ENCODE peak calls at places on chromosomes 2 and 18, in seven cellular contexts. F is MM.1S, S is GM23248, H is SK-N-SH, Q is fibroblast of lung, D is GM12878, U is astrocyte. X is an unnamed sample.

GRCh38 chr2:5877360-5877759 is 185.2 kb downstream of the SOX11 start:
- DNase-seq in F (no peak), S (no peak), H (no peak), Q (peak), D (no peak), U (peak), X (no peak)

GRCh38 chr2:85584857-85585780 is 888 bp downstream of the VAMP5 start:
- DNase-seq in F (no peak), S (peak), H (peak), Q (peak), D (no peak), U (peak), X (no peak)

GRCh38 chr18:3453540-3454364 is 3.8 kb downstream of the TGIF1 start:
- DNase-seq in F (peak), S (peak), H (no peak), Q (peak), D (no peak), U (peak), X (peak)

GRCh38 chr18:50853863-50854271 is 25.1 kb upstream of the ME2 start:
- DNase-seq in F (no peak), S (peak), H (no peak), Q (peak), D (no peak), U (peak), X (no peak)

GRCh38 chr2:215677466-215677865 is 241.6 kb upstream of the FN1 start:
- DNase-seq in F (no peak), S (no peak), H (no peak), Q (no peak), D (no peak), U (peak), X (no peak)

GRCh38 chr18:12233378-12233777 is 20.8 kb upstream of the CIDEA start:
- DNase-seq in F (no peak), S (no peak), H (no peak), Q (no peak), D (no peak), U (peak), X (no peak)

GRCh38 chr2:225735844-225736243 is 336.3 kb downstream of the NYAP2 start:
- DNase-seq in F (no peak), S (peak), H (no peak), Q (peak), D (no peak), U (peak), X (no peak)

GRCh38 chr2:173881886-173882285 is 83.3 kb downstream of the SP3 start:
- DNase-seq in F (no peak), S (no peak), H (no peak), Q (no peak), D (no peak), U (peak), X (peak)

GRCh38 chr2:78940998-78941397 is 84.5 kb upstream of the REG3G start:
- DNase-seq in F (no peak), S (no peak), H (no peak), Q (no peak), D (no peak), U (no peak), X (peak)

GRCh38 chr18:23627964-23628363 is 34.7 kb downstream of the ANKRD29 start:
- DNase-seq in F (no peak), S (no peak), H (no peak), Q (no peak), D (no peak), U (no peak), X (no peak)

GRCh38 chr2:3427272-3427671 is 47.8 kb downstream of the TRAPPC12 start:
- DNase-seq in F (peak), S (no peak), H (no peak), Q (no peak), D (peak), U (no peak), X (no peak)

GRCh38 chr18:59200787-59201186 is 19.2 kb upstream of the GRP start:
- DNase-seq in F (no peak), S (peak), H (no peak), Q (no peak), D (no peak), U (no peak), X (no peak)

GRCh38 chr18:79108520-79109215 is 39.5 kb downstream of the ATP9B start:
- DNase-seq in F (no peak), S (peak), H (no peak), Q (peak), D (no peak), U (no peak), X (no peak)

GRCh38 chr2:199760574-199760973 is 90.4 kb downstream of the FTCDNL1 start:
- DNase-seq in F (no peak), S (no peak), H (no peak), Q (no peak), D (no peak), U (no peak), X (no peak)

GRCh38 chr18:50656396-50656795 is 96.5 kb downstream of the MAPK4 start:
- DNase-seq in F (no peak), S (peak), H (no peak), Q (no peak), D (no peak), U (no peak), X (no peak)

GRCh38 chr2:85560812-85561279 is 447 bp downstream of the GGCX start:
- DNase-seq in F (no peak), S (peak), H (no peak), Q (no peak), D (no peak), U (no peak), X (no peak)

GRCh38 chr2:97868986-97869721 is 126.6 kb downstream of the TMEM131 start:
- DNase-seq in F (no peak), S (peak), H (no peak), Q (peak), D (no peak), U (peak), X (no peak)

GRCh38 chr18:24560511-24560981 is 100.1 kb downstream of the HRH4 start:
- DNase-seq in F (no peak), S (no peak), H (no peak), Q (no peak), D (no peak), U (peak), X (no peak)

GRCh38 chr2:232993231-232993821 is 19.7 kb downstream of the NGEF start:
- DNase-seq in F (no peak), S (peak), H (no peak), Q (no peak), D (no peak), U (peak), X (no peak)

GRCh38 chr2:169131587-169132512 is 62.5 kb downstream of the DHRS9 start:
- DNase-seq in F (peak), S (peak), H (peak), Q (peak), D (peak), U (peak), X (peak)

GRCh38 chr2:229616433-229616832 is 97.9 kb downstream of the DNER start:
- DNase-seq in F (no peak), S (no peak), H (no peak), Q (no peak), D (no peak), U (no peak), X (no peak)

GRCh38 chr2:30939354-30939753 is 132.1 kb upstream of the CAPN13 start:
- DNase-seq in F (no peak), S (no peak), H (no peak), Q (no peak), D (no peak), U (no peak), X (no peak)

GRCh38 chr18:26562568-26562967 is 14.2 kb upstream of the KCTD1 start:
- DNase-seq in F (no peak), S (no peak), H (no peak), Q (no peak), D (no peak), U (no peak), X (no peak)

GRCh38 chr2:73939419-73939818 is 12.7 kb downstream of the DGUOK start:
- DNase-seq in F (no peak), S (peak), H (no peak), Q (peak), D (no peak), U (peak), X (no peak)

GRCh38 chr2:239025081-239025801 is 177.4 kb downstream of the TWIST2 start:
- DNase-seq in F (no peak), S (peak), H (peak), Q (peak), D (no peak), U (peak), X (no peak)

GRCh38 chr2:236365258-236366048 is 101.2 kb upstream of the ASB18 start:
- DNase-seq in F (no peak), S (no peak), H (no peak), Q (no peak), D (no peak), U (no peak), X (no peak)

GRCh38 chr2:72116081-72116533 is 31.6 kb downstream of the CYP26B1 start:
- DNase-seq in F (no peak), S (peak), H (peak), Q (no peak), D (no peak), U (no peak), X (peak)

GRCh38 chr2:105809099-105809473 is 64.4 kb downstream of the NCK2 start:
- DNase-seq in F (peak), S (no peak), H (no peak), Q (no peak), D (no peak), U (no peak), X (no peak)

GRCh38 chr2:171550613-171551012 is 28.3 kb downstream of the CYBRD1 start:
- DNase-seq in F (no peak), S (peak), H (no peak), Q (no peak), D (no peak), U (peak), X (no peak)

GRCh38 chr2:24083567-24084385 is 858 bp downstream of the TP53I3 start:
- DNase-seq in F (peak), S (peak), H (peak), Q (peak), D (peak), U (peak), X (peak)

GRCh38 chr2:236503583-236503982 is 66.0 kb upstream of the ACKR3 start:
- DNase-seq in F (no peak), S (no peak), H (no peak), Q (no peak), D (no peak), U (no peak), X (no peak)

GRCh38 chr18:26963292-26963691 is 97.8 kb upstream of the AQP4 start:
- DNase-seq in F (no peak), S (peak), H (no peak), Q (no peak), D (no peak), U (no peak), X (no peak)

GRCh38 chr2:30561349-30561748 is 114.3 kb downstream of the LCLAT1 start:
- DNase-seq in F (no peak), S (peak), H (no peak), Q (no peak), D (no peak), U (no peak), X (no peak)

GRCh38 chr2:218805627-218806026 is 23.7 kb downstream of the CYP27A1 start:
- DNase-seq in F (no peak), S (peak), H (no peak), Q (peak), D (peak), U (peak), X (no peak)

DNA sequence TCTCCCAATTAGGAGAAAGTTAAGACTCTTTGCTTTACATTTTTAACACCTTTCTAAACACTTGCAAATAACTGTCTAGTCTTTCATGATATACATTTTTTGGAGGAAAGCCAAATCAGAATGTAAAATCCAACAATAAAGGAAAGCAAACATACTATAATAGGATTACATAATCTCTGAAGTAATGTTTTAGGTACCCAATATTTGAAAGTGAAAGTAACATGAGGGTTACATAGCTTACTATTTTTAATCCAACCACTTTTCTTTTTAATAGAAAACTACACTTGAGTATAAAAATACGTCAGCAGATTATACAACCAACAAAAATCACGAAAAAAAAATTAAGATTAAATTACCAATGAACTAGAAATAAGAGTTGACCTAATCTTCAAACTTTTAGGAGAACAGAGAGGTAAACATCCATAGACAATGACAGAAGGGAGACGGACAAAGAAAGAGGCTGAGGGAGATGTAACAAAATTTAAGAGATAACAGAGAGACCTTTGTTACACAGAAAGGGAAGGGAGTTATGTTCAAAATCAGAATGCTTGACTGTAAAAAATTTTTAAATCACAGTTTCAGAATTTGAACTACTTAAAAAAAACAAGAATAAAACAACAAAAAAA is 150.0 kb downstream of the IKZF2 start:
- DNase-seq in F (no peak), S (peak), H (no peak), Q (peak), D (no peak), U (no peak), X (no peak)
- H3K9ac ChIP-seq in F (no peak), S (no peak), H (peak), Q (no peak), D (no peak), U (no peak), X (no peak)

GRCh38 chr2:54416938-54417337 is 39.2 kb upstream of the SPTBN1 start:
- DNase-seq in F (no peak), S (no peak), H (no peak), Q (no peak), D (no peak), U (no peak), X (no peak)

GRCh38 chr2:54416166-54416798 is 39.8 kb upstream of the SPTBN1 start:
- DNase-seq in F (no peak), S (no peak), H (no peak), Q (peak), D (no peak), U (no peak), X (no peak)

GRCh38 chr2:54409752-54410151 is 46.4 kb upstream of the SPTBN1 start:
- DNase-seq in F (no peak), S (no peak), H (no peak), Q (no peak), D (no peak), U (peak), X (no peak)

GRCh38 chr2:54407693-54408092 is 48.4 kb upstream of the SPTBN1 start:
- DNase-seq in F (no peak), S (no peak), H (no peak), Q (no peak), D (no peak), U (peak), X (no peak)

GRCh38 chr2:54411801-54412354 is 44.2 kb upstream of the SPTBN1 start:
- DNase-seq in F (no peak), S (no peak), H (no peak), Q (peak), D (no peak), U (peak), X (no peak)
- H3K27ac ChIP-seq in F (no peak), S (no peak), H (no peak), Q (no peak), D (no peak), U (no peak), X (no peak)

GRCh38 chr2:41933585-41934322 is 114.1 kb upstream of the PKDCC start:
- DNase-seq in F (peak), S (peak), H (no peak), Q (peak), D (no peak), U (peak), X (no peak)
- H3K4me3 ChIP-seq in F (no peak), S (peak), H (no peak), Q (peak), D (no peak), U (peak), X (no peak)

GRCh38 chr2:148023861-148024260 is 3.0 kb downstream of the MBD5 start:
- DNase-seq in F (peak), S (no peak), H (no peak), Q (no peak), D (no peak), U (no peak), X (peak)

GRCh38 chr2:148021059-148021985 is at the start of gene MBD5:
- DNase-seq in F (peak), S (peak), H (peak), Q (peak), D (peak), U (peak), X (peak)

GRCh38 chr2:148020358-148021058 is at the start of gene ORC4:
- DNase-seq in F (peak), S (peak), H (peak), Q (peak), D (peak), U (peak), X (peak)

GRCh38 chr2:148022351-148022750 is 1.5 kb downstream of the MBD5 start:
- DNase-seq in F (no peak), S (peak), H (no peak), Q (peak), D (no peak), U (no peak), X (peak)

DNA sequence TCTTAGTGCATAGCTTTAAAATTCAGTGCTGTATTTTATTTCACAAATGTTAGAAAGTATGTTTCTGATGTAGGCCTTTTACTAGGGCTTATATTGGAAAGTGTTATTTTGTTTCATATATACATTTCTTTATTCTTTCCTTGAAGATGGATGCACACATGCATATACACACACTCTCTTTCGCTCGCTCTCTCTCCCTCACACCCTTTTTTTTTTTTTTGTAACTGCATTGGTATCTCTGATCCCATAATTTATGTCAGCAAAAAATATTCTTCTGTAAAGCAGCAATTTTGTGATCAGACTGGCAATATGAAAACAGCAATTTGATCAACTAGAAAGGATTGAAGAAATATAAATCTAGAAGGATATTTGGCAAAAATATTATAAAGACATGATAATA is 2.0 kb downstream of the MBD5 start:
- DNase-seq in F (no peak), S (no peak), H (no peak), Q (no peak), D (no peak), U (no peak), X (peak)
- H3K9ac ChIP-seq in F (peak), S (peak), H (peak), Q (no peak), D (no peak), U (peak), X (peak)

GRCh38 chr2:65075605-65076344 is 19.6 kb downstream of the CEP68 start:
- DNase-seq in F (no peak), S (peak), H (no peak), Q (peak), D (no peak), U (no peak), X (no peak)
- H3K27ac ChIP-seq in F (no peak), S (peak), H (no peak), Q (peak), D (no peak), U (no peak), X (no peak)

GRCh38 chr2:143909577-143909976 is 610.3 kb downstream of the ZEB2 start:
- DNase-seq in F (no peak), S (no peak), H (no peak), Q (no peak), D (no peak), U (no peak), X (no peak)
- H3K4me3 ChIP-seq in F (no peak), S (no peak), H (no peak), Q (no peak), D (no peak), U (no peak), X (no peak)

GRCh38 chr2:182228741-182229140 is 198.1 kb downstream of the PDE1A start:
- DNase-seq in F (no peak), S (peak), H (no peak), Q (no peak), D (no peak), U (peak), X (no peak)
- H3K9ac ChIP-seq in F (no peak), S (peak), H (peak), Q (no peak), D (no peak), U (peak), X (no peak)

GRCh38 chr2:33322607-33323006 is 153.8 kb upstream of the RASGRP3 start:
- DNase-seq in F (no peak), S (no peak), H (no peak), Q (no peak), D (no peak), U (no peak), X (peak)
- H3K27ac ChIP-seq in F (no peak), S (peak), H (peak), Q (peak), D (no peak), U (no peak), X (no peak)

DNA sequence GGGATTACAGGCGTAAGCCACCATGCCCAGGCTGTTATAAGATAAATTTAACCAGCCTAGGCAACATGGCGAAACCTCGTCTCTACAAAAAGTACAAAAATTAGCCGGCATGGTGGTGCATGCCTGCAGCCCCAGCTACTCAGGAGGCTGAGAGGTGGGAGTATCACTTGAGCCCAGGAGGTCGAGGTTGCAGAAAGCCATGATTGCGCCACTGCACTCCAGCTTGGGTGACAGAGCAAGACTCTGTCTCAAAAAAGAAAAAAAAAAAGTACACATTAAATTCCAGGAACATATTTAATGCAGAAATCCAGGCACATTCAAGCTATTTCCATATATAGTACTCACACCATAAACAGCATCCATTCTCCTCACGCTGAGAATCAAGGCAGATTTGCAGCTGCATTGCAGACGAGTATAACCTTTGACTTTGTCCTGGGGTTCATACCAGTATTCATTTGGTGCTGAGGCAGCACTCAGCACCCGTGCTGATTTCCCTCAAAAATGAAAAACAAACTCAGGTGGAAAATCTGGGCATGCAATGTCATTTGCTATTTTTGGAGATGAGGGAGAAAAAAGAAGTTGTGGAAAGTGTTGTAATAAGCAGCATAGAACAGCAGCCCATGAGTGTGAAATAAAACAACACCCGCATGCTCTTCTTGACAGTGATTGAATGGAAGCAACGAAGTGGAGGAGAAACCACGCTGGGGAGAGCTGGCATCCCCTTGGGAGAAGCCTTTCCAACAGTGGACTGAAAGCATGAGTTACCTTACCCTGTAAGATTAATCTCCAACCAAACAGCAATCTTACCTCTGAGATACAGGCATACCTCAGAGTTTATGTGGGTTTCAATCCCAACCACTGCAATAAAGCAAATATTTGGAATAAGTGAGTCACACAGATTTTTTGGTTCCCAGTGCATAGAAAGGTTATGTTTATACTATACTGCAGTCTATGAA is 46.8 kb upstream of the ANXA4 start:
- DNase-seq in F (no peak), S (peak), H (no peak), Q (peak), D (no peak), U (peak), X (peak)
- H3K4me3 ChIP-seq in F (no peak), S (no peak), H (no peak), Q (peak), D (no peak), U (peak), X (no peak)

GRCh38 chr2:144470819-144471218 is 49.1 kb downstream of the ZEB2 start:
- DNase-seq in F (no peak), S (peak), H (no peak), Q (no peak), D (no peak), U (peak), X (no peak)

GRCh38 chr2:144469788-144470187 is 50.1 kb downstream of the ZEB2 start:
- DNase-seq in F (no peak), S (no peak), H (no peak), Q (no peak), D (no peak), U (no peak), X (no peak)

GRCh38 chr2:144468823-144469595 is 50.9 kb downstream of the ZEB2 start:
- DNase-seq in F (no peak), S (no peak), H (no peak), Q (no peak), D (no peak), U (no peak), X (no peak)

GRCh38 chr2:144471316-144472045 is 48.4 kb downstream of the ZEB2 start:
- DNase-seq in F (peak), S (no peak), H (no peak), Q (no peak), D (peak), U (no peak), X (peak)

GRCh38 chr2:144470334-144470733 is 49.6 kb downstream of the ZEB2 start:
- DNase-seq in F (no peak), S (no peak), H (no peak), Q (no peak), D (no peak), U (no peak), X (no peak)
- H3K9ac ChIP-seq in F (no peak), S (peak), H (no peak), Q (no peak), D (no peak), U (no peak), X (no peak)

X was measured in Karpas-422.